ENCODE peak calls at places on chromosomes 11 and 22, in nine cellular contexts. M is right atrium auricular region, U is neural crest cell, O is suprapubic skin, A is GM12865, J is astrocyte of the spinal cord, Y is body of pancreas, S is bronchial epithelial cell, F is adrenal gland. B is an unnamed sample.

GRCh38 chr11:13940611-13941256 is 21.8 kb upstream of the SPON1 start:
- DNase-seq in F (no peak), J (no peak), M (no peak), U (no peak), Y (no peak), A (no peak), S (no peak), O (no peak), B (no peak)

GRCh38 chr22:40922484-40923303 is 28.5 kb upstream of the RBX1 start:
- DNase-seq in M (no peak), U (peak; percentile 15), S (peak; percentile 65), A (peak; percentile 72), J (peak; percentile 78), F (no peak), O (no peak), Y (no peak), B (no peak)

GRCh38 chr11:2750601-2751522 is 51.1 kb upstream of the KCNQ1OT1 start:
- DNase-seq in A (no peak), U (no peak), S (no peak), F (peak; percentile 13), Y (peak; percentile 55), M (no peak), J (no peak), O (no peak), B (no peak)

GRCh38 chr11:83181815-83182214 is 11.7 kb upstream of the ANKRD42 start:
- DNase-seq in A (no peak), S (no peak), Y (no peak), U (no peak), F (no peak), O (no peak), J (no peak), M (no peak), B (no peak)

GRCh38 chr22:50399751-50400331 is 56.7 kb downstream of the PPP6R2 start:
- DNase-seq in F (peak; percentile 65), U (peak; percentile 33), J (no peak), Y (peak; percentile 56), M (no peak), A (peak; percentile 16), O (no peak), S (peak; percentile 10), B (peak; percentile 33)

GRCh38 chr11:128579790-128580504 is 7.4 kb downstream of the ETS1 start:
- DNase-seq in J (no peak), F (no peak), O (no peak), M (no peak), U (no peak), Y (no peak), S (peak; percentile 85), A (peak; percentile 37), B (no peak)

GRCh38 chr11:488992-489391 is 18.1 kb downstream of the RNH1 start:
- DNase-seq in A (no peak), Y (no peak), F (no peak), U (no peak), M (no peak), J (no peak), S (no peak), O (no peak), B (no peak)

GRCh38 chr22:36599771-36600170 is 70.8 kb upstream of the EIF3D start:
- DNase-seq in O (no peak), U (no peak), Y (no peak), M (no peak), F (no peak), J (no peak), A (no peak), S (no peak), B (no peak)

GRCh38 chr11:125872138-125872491 is 15.4 kb upstream of the HYLS1 start:
- DNase-seq in Y (no peak), S (no peak), F (no peak), M (no peak), J (no peak), O (no peak), U (no peak), A (no peak), B (no peak)

GRCh38 chr11:35748644-35749043 is 86.1 kb downstream of the TRIM44 start:
- DNase-seq in Y (no peak), S (peak; percentile 64), F (no peak), M (no peak), A (no peak), J (no peak), O (no peak), U (no peak), B (no peak)

GRCh38 chr11:73851046-73851764 is 25.4 kb downstream of the COA4 start:
- DNase-seq in M (no peak), S (no peak), F (no peak), J (no peak), O (no peak), Y (no peak), U (no peak), A (no peak), B (no peak)

GRCh38 chr11:73310661-73311393 is 2.8 kb downstream of the ARHGEF17 start:
- DNase-seq in Y (no peak), U (no peak), O (no peak), F (no peak), M (no peak), A (no peak), J (no peak), S (no peak), B (no peak)

GRCh38 chr11:299081-299891 is at the start of gene IFITM5:
- DNase-seq in U (no peak), A (no peak), Y (no peak), F (no peak), M (no peak), O (no peak), S (no peak), J (no peak), B (no peak)

GRCh38 chr11:127485541-127485940 is 485.0 kb upstream of the KIRREL3 start:
- DNase-seq in F (no peak), S (peak; percentile 32), M (no peak), J (peak; percentile 56), U (no peak), Y (no peak), O (no peak), A (no peak), B (no peak)

DNA sequence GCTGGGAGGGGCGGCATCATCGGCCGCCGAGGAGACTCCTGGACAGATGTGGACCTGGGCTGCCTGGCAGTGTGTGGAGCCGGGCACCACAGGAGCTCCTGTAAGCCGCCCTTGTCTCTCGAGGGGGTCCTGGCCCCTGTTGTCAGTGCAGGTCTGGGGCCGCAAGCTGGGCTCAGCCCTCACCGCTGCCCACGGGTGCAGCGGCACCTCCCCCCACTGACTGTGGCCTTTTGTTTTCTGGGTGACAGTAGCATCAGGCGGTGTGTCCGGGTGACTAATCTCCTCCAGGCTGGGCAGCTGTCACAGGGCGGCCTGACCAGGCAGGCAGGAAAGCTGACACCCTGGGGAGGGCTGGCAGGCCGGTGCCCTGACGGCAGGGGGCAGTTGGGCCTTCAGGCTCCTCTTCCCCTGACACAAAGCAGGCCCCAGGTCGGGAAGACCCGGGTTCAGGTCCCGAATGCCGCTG is 16.2 kb downstream of the DGKZ start:
- DNase-seq in A (no peak), M (peak; percentile 74), O (no peak), Y (peak; percentile 38), F (peak; percentile 91), U (no peak), S (peak; percentile 69), J (peak; percentile 53), B (no peak)
- TF ChIP-seq CTCF in A (no peak), M (no peak), O (no peak), Y (no peak), F (peak; percentile 29), U (no peak), S (peak; percentile 54), J (peak; percentile 20), B (no peak)

DNA sequence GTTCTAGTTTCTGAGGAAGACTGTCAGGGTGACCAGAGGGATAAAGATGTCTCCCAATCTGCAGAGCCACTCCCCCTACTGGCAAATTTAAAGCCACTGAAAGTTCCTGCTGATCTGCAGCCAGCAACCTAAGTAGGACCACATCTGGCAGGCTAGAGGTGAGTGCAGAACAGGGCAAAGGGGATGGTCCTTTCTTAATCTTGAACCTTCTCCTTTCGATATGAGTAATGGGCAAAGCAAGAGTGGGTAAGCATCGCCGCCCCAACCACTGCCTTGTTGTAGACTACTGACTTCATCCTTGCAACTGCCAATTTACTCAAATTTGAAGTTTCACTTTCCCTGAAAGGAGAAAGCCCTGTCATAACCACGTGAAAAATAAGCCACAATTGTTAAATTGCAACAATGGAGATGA is 30.7 kb downstream of the SCUBE2 start:
- DNase-seq in Y (no peak), U (no peak), A (peak; percentile 95), O (no peak), J (no peak), F (no peak), M (no peak), S (peak; percentile 23), B (no peak)
- TF ChIP-seq CTCF in Y (no peak), U (no peak), A (peak; percentile 40), O (no peak), J (no peak), F (no peak), M (no peak), S (peak; percentile 45), B (no peak)

GRCh38 chr11:40819230-40819629 is 640.2 kb downstream of the LRRC4C start:
- DNase-seq in M (no peak), J (no peak), F (no peak), U (no peak), Y (no peak), O (no peak), S (no peak), A (no peak), B (no peak)
- TF ChIP-seq CTCF in M (no peak), J (no peak), F (no peak), U (no peak), Y (no peak), O (no peak), S (no peak), A (no peak), B (no peak)

DNA sequence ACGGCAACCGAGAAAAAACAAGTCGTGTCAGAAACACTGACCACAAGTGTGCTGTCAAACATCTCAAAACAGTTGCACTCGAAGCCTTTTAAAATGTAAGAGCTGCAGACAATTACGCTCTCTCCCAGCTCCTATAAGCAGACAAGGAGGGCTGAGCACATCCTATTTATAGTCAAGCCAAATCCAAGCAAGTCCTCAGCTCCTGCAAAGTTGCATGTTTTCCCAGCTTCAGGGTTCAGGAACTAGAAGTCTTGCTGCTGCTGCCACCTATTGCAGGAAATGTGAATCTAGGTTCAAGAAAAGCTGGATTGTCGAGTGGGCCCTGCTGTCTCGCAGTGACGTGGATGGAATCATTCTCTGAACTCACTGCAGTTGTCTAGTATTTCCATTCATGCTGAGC is 15.5 kb downstream of the EFCAB6 start:
- DNase-seq in O (no peak), J (peak; percentile 29), A (no peak), U (no peak), M (no peak), S (peak; percentile 35), Y (no peak), F (no peak), B (no peak)
- TF ChIP-seq CTCF in O (no peak), J (peak; percentile 40), A (no peak), U (peak; percentile 57), M (no peak), S (peak; percentile 60), Y (no peak), F (no peak), B (no peak)

DNA sequence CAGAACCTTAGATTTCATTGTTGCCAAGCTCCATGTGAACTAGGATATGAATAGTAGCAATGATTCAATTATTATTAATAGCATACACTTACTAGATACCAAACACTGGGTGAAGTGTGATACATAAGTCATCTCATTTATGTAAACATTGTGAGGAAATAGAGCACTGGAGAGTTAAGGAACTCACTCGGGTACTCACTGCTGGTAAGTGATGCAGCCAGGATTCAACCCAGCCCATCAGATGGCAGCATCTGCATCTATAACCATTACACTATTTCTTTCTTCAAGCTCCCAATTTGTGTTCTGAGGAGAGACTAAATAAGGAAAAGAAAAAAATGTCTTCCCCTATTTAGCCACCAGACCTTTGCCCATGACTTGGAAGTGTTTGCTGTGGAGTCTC is 10.2 kb upstream of the ALG8 start:
- DNase-seq in S (peak; percentile 94), F (peak; percentile 25), J (peak; percentile 56), U (no peak), A (no peak), Y (no peak), O (no peak), M (no peak), B (no peak)
- TF ChIP-seq CTCF in S (peak; percentile 35), F (peak; percentile 47), J (peak; percentile 48), U (no peak), A (no peak), Y (no peak), O (no peak), M (no peak), B (no peak)